ENCODE peak calls at places on chromosome 11, in nine cellular contexts. E is lower leg skin, P is tibial nerve, H is A549, R is transverse colon, F is body of pancreas, L is spleen, A is prostate gland, S is testis. J is an unnamed sample.

GRCh38 chr11:73274722-73275380 is 2.7 kb downstream of the P2RY6 start:
- DNase-seq in E (peak), P (no peak), H (no peak), R (no peak), F (no peak), L (no peak), A (no peak), S (no peak), J (no peak)

GRCh38 chr11:8758619-8759169 is 76.1 kb downstream of the RPL27A start:
- DNase-seq in E (no peak), P (no peak), H (no peak), R (no peak), F (no peak), L (no peak), A (no peak), S (no peak), J (no peak)

GRCh38 chr11:33557201-33557600 is 143.4 kb downstream of the C11orf91 start:
- DNase-seq in E (no peak), P (no peak), H (no peak), R (no peak), F (no peak), L (no peak), A (no peak), S (no peak), J (no peak)

GRCh38 chr11:123137496-123138270 is 57.4 kb downstream of the CLMP start:
- DNase-seq in E (peak), P (peak), H (no peak), R (peak), F (peak), L (peak), A (no peak), S (peak), J (peak)

GRCh38 chr11:1670928-1671371 is 26.0 kb upstream of the KRTAP5-6 start:
- DNase-seq in E (peak), P (no peak), H (no peak), R (no peak), F (no peak), L (no peak), A (no peak), S (peak), J (no peak)

GRCh38 chr11:74684661-74685060 is 46.6 kb downstream of the CHRDL2 start:
- DNase-seq in E (peak), P (no peak), H (no peak), R (no peak), F (no peak), L (peak), A (no peak), S (no peak), J (no peak)

GRCh38 chr11:77101043-77101537 is 1.6 kb upstream of the OMP start:
- DNase-seq in E (no peak), P (no peak), H (peak), R (no peak), F (no peak), L (no peak), A (no peak), S (no peak), J (no peak)

GRCh38 chr11:19595840-19596751 is 116.5 kb upstream of the NAV2 start:
- DNase-seq in E (peak), P (no peak), H (peak), R (no peak), F (no peak), L (no peak), A (no peak), S (no peak), J (peak)

GRCh38 chr11:116661056-116661455 is 111.7 kb downstream of the BUD13 start:
- DNase-seq in E (peak), P (no peak), H (no peak), R (no peak), F (no peak), L (no peak), A (no peak), S (no peak), J (no peak)

GRCh38 chr11:32821517-32821916 is 8.2 kb upstream of the PRRG4 start:
- DNase-seq in E (no peak), P (no peak), H (no peak), R (no peak), F (no peak), L (no peak), A (no peak), S (no peak), J (no peak)

GRCh38 chr11:116930177-116930576 is 92.8 kb upstream of the APOA1 start:
- DNase-seq in E (no peak), P (no peak), H (no peak), R (peak), F (no peak), L (peak), A (no peak), S (no peak), J (no peak)

GRCh38 chr11:48041877-48042698 is 61.7 kb downstream of the PTPRJ start:
- DNase-seq in E (no peak), P (no peak), H (no peak), R (no peak), F (no peak), L (no peak), A (peak), S (no peak), J (peak)

GRCh38 chr11:20712912-20713311 is 43.5 kb downstream of the NELL1 start:
- DNase-seq in E (no peak), P (no peak), H (no peak), R (no peak), F (no peak), L (no peak), A (no peak), S (no peak), J (no peak)

GRCh38 chr11:78744202-78744601 is 169.5 kb upstream of the NARS2 start:
- DNase-seq in E (no peak), P (no peak), H (no peak), R (no peak), F (no peak), L (no peak), A (no peak), S (no peak), J (no peak)

GRCh38 chr11:221998-222789 is 13.9 kb downstream of the SIRT3 start:
- DNase-seq in E (peak), P (no peak), H (no peak), R (no peak), F (no peak), L (no peak), A (no peak), S (no peak), J (no peak)

GRCh38 chr11:60514055-60514454 is 1.1 kb upstream of the MS4A13 start:
- DNase-seq in E (no peak), P (no peak), H (no peak), R (no peak), F (no peak), L (no peak), A (no peak), S (no peak), J (no peak)

GRCh38 chr11:67274768-67275605 is 8.7 kb downstream of the GRK2 start:
- DNase-seq in E (peak), P (no peak), H (no peak), R (peak), F (peak), L (peak), A (no peak), S (no peak), J (no peak)

GRCh38 chr11:67277231-67277961 is 11.1 kb downstream of the GRK2 start:
- DNase-seq in E (peak), P (peak), H (no peak), R (peak), F (peak), L (peak), A (peak), S (peak), J (peak)

GRCh38 chr11:67275606-67276409 is 9.5 kb downstream of the GRK2 start:
- DNase-seq in E (no peak), P (no peak), H (no peak), R (no peak), F (no peak), L (peak), A (no peak), S (no peak), J (no peak)

GRCh38 chr11:67278135-67278938 is 10.8 kb upstream of the ANKRD13D start:
- DNase-seq in E (no peak), P (no peak), H (no peak), R (no peak), F (no peak), L (peak), A (no peak), S (no peak), J (no peak)

GRCh38 chr11:67276821-67277230 is 10.6 kb downstream of the GRK2 start:
- DNase-seq in E (no peak), P (no peak), H (no peak), R (peak), F (no peak), L (peak), A (no peak), S (no peak), J (no peak)
- TF ChIP-seq CTCF in E (no peak), P (peak), H (no peak), R (peak), F (peak), L (no peak), A (no peak), S (no peak), J (no peak)

DNA sequence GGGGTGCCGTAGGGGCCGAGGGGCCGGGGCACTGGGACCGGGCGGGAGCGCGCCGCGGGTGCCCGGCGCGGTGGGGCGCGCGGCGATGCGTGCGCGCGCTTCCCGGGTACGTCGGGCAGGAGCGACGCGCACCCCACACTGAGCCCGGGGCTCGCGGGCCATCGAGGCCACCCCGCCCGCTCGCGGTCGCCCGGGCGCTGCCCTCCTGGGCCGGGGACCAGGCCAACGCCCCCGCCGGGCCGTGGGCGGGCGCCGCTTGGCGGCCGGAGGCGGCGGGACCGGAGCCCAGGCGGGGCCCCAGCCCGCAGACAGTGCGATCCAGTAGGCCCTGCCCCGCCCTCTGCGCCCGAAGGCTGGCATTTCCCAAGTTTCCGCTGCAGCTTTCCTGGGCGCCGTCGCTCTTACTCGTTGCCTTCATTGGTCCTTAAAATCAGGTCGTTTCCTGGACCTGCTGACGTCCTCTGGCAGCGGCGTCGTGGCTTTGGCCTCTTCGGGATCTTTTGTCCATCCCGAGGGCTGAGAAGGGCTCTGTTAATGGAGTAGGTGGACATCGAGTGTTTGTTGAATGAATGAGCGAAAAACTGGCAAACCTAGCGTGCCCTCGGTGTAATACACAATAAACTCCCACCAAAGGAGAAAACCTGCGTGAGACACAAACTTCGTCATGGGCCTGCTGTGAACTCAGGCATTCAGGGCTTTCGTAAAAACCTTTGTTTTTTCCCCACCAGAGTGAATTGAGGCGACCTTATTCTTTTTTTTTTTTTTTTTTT is 638 bp downstream of the PARVA start:
- DNase-seq in E (peak), P (peak), H (peak), R (peak), F (peak), L (no peak), A (peak), S (peak), J (peak)
- TF ChIP-seq POLR2A in E (no peak), P (peak), H (peak), R (peak), F (no peak), L (no peak), A (no peak), S (no peak), J (no peak)

GRCh38 chr11:69447786-69448185 is 33.7 kb upstream of the LINC01488 start:
- DNase-seq in E (no peak), P (no peak), H (no peak), R (no peak), F (no peak), L (peak), A (peak), S (no peak), J (peak)

GRCh38 chr11:69450064-69450856 is 31.2 kb upstream of the LINC01488 start:
- DNase-seq in E (no peak), P (no peak), H (no peak), R (no peak), F (no peak), L (no peak), A (no peak), S (no peak), J (peak)

GRCh38 chr11:69448471-69449284 is 32.8 kb upstream of the LINC01488 start:
- DNase-seq in E (no peak), P (no peak), H (no peak), R (no peak), F (no peak), L (peak), A (no peak), S (no peak), J (no peak)

GRCh38 chr11:69450857-69451220 is 30.6 kb upstream of the LINC01488 start:
- DNase-seq in E (no peak), P (no peak), H (no peak), R (no peak), F (no peak), L (no peak), A (no peak), S (no peak), J (no peak)

DNA sequence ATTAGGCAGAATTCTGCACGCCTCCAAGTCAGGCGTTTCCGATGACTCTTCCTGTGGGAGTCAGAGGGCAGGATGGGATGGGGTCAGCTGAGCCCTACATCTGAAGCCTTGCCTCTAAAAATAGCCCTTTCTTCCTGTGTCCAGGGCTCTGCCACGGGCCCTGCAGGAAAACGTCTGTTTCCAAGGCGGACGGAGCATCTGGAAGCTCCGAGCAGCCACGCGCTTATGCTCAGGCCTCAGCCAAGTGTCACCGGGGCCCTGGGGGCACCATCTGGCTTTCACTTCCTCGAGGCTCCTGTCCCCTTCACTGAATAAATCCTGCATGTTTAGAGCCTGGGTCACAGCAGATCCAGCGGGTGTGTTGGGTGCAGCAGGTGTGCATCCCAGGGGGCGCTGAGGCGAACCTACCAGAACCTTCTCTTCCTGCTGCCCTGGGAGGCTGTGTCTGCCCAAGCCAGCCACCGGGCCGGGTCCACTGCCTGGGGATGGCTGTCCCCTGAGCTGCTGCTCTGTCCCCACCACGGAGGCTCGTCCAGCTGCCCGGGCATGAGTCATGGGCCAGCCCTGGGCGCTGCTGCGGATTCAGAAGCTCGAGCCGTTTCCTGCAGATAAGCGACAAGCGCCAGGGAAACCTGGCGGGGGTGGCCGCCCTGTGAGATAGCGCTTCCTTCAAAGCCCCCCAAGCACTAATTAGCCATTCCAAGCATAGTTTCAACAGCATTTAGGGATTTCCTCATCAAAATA is 32.0 kb upstream of the LINC01488 start:
- DNase-seq in E (peak), P (no peak), H (no peak), R (no peak), F (peak), L (peak), A (no peak), S (no peak), J (peak)
- TF ChIP-seq CTCF in E (no peak), P (no peak), H (no peak), R (no peak), F (no peak), L (no peak), A (no peak), S (no peak), J (no peak)

GRCh38 chr11:65553301-65554001 is 4.7 kb downstream of the LTBP3 start:
- DNase-seq in E (peak), P (no peak), H (no peak), R (peak), F (no peak), L (peak), A (no peak), S (no peak), J (no peak)
- TF ChIP-seq POLR2A in E (no peak), P (no peak), H (no peak), R (no peak), F (no peak), L (no peak), A (no peak), S (no peak), J (no peak)

GRCh38 chr11:10542776-10543175 is 1.8 kb upstream of the RNF141 start:
- DNase-seq in E (no peak), P (no peak), H (no peak), R (no peak), F (no peak), L (no peak), A (no peak), S (no peak), J (no peak)
- TF ChIP-seq CTCF in E (no peak), P (no peak), H (no peak), R (no peak), F (no peak), L (no peak), A (no peak), S (no peak), J (no peak)

GRCh38 chr11:132200303-132200936 is 830.0 kb downstream of the NTM start:
- DNase-seq in E (no peak), P (no peak), H (no peak), R (no peak), F (no peak), L (no peak), A (no peak), S (no peak), J (no peak)

GRCh38 chr11:132205496-132205895 is 835.1 kb downstream of the NTM start:
- DNase-seq in E (no peak), P (no peak), H (no peak), R (no peak), F (no peak), L (no peak), A (no peak), S (no peak), J (no peak)

GRCh38 chr11:132206993-132207392 is 836.6 kb downstream of the NTM start:
- DNase-seq in E (no peak), P (no peak), H (no peak), R (no peak), F (no peak), L (no peak), A (no peak), S (no peak), J (no peak)

GRCh38 chr11:132202621-132203020 is 832.2 kb downstream of the NTM start:
- DNase-seq in E (no peak), P (no peak), H (no peak), R (no peak), F (no peak), L (no peak), A (no peak), S (no peak), J (no peak)

GRCh38 chr11:132205006-132205405 is 834.6 kb downstream of the NTM start:
- DNase-seq in E (no peak), P (no peak), H (no peak), R (no peak), F (no peak), L (no peak), A (no peak), S (no peak), J (no peak)
- TF ChIP-seq POLR2A in E (no peak), P (no peak), H (no peak), R (no peak), F (no peak), L (no peak), A (no peak), S (no peak), J (no peak)

GRCh38 chr11:103202048-103202651 is 92.9 kb downstream of the DYNC2H1 start:
- DNase-seq in E (no peak), P (no peak), H (peak), R (no peak), F (no peak), L (no peak), A (no peak), S (no peak), J (no peak)
- TF ChIP-seq CTCF in E (no peak), P (no peak), H (peak), R (peak), F (peak), L (no peak), A (no peak), S (no peak), J (peak)